ENCODE peak calls at places on chromosomes 2 and 18, in six cellular contexts. G, B, T, C, M and N are unnamed samples. For H3K36me3, the result is how much of the 10 kb centered on the place peaks cover.

GRCh38 chr2:174918886-174919526 is 86.2 kb downstream of the CHN1 start:
- DNase-seq in G (no peak), B (no peak), T (no peak), C (no peak), M (no peak), N (no peak)

GRCh38 chr2:176652300-176653182 is 383.3 kb downstream of the MTX2 start:
- DNase-seq in G (peak), B (no peak), T (peak), C (no peak), M (no peak), N (no peak)

GRCh38 chr18:816869-817268 is 4.8 kb upstream of the YES1 start:
- DNase-seq in G (no peak), B (no peak), T (no peak), C (no peak), M (no peak), N (no peak)

GRCh38 chr2:224847961-224848850 is 132.0 kb upstream of the CCDC195 start:
- DNase-seq in G (peak), B (no peak), T (no peak), C (peak), M (no peak), N (no peak)

GRCh38 chr2:157440404-157441071 is 3.4 kb downstream of the CYTIP start:
- DNase-seq in G (no peak), B (no peak), T (no peak), C (no peak), M (no peak), N (no peak)

GRCh38 chr2:234723400-234723799 is 226.5 kb upstream of the ARL4C start:
- DNase-seq in G (no peak), B (no peak), T (no peak), C (no peak), M (no peak), N (no peak)

GRCh38 chr2:234512884-234513669 is 16.2 kb upstream of the ARL4C start:
- DNase-seq in G (peak), B (no peak), T (no peak), C (no peak), M (no peak), N (no peak)

GRCh38 chr2:130241041-130241707 is 42.9 kb upstream of the TUBA3E start:
- DNase-seq in G (peak), B (no peak), T (no peak), C (no peak), M (no peak), N (no peak)

GRCh38 chr2:240832816-240833497 is 12.9 kb upstream of the KIF1A start:
- DNase-seq in G (no peak), B (peak), T (no peak), C (no peak), M (peak), N (no peak)

GRCh38 chr2:119225084-119225864 is 1.6 kb downstream of the STEAP3 start:
- DNase-seq in G (peak), B (no peak), T (no peak), C (no peak), M (no peak), N (no peak)

GRCh38 chr2:45897836-45898235 is 246.4 kb downstream of the PRKCE start:
- DNase-seq in G (no peak), B (no peak), T (no peak), C (no peak), M (no peak), N (no peak)

GRCh38 chr2:149409506-149409905 is 79.1 kb downstream of the LYPD6 start:
- DNase-seq in G (no peak), B (no peak), T (no peak), C (no peak), M (no peak), N (no peak)

GRCh38 chr18:30489890-30490643 is 552.5 kb downstream of the DSC3 start:
- DNase-seq in G (no peak), B (no peak), T (no peak), C (no peak), M (no peak), N (no peak)

GRCh38 chr2:20567159-20567925 is 83.6 kb downstream of the HS1BP3 start:
- DNase-seq in G (no peak), B (no peak), T (no peak), C (no peak), M (no peak), N (no peak)

GRCh38 chr2:207937818-207938217 is 87.5 kb downstream of the PLEKHM3 start:
- DNase-seq in G (peak), B (no peak), T (no peak), C (no peak), M (no peak), N (no peak)

GRCh38 chr2:52192656-52193055 is 1160.7 kb upstream of the NRXN1 start:
- DNase-seq in G (no peak), B (no peak), T (no peak), C (no peak), M (no peak), N (no peak)

GRCh38 chr2:187951470-187952218 is 340.0 kb upstream of the GULP1 start:
- DNase-seq in G (no peak), B (peak), T (no peak), C (no peak), M (no peak), N (no peak)

GRCh38 chr2:102114290-102114721 is 28.2 kb upstream of the IL1R1 start:
- DNase-seq in G (peak), B (no peak), T (no peak), C (no peak), M (no peak), N (no peak)

GRCh38 chr2:62119313-62119969 is 76.5 kb upstream of the B3GNT2 start:
- DNase-seq in G (no peak), B (no peak), T (no peak), C (no peak), M (no peak), N (no peak)

GRCh38 chr2:66082576-66082975 is 352.3 kb upstream of the MEIS1 start:
- DNase-seq in G (no peak), B (no peak), T (no peak), C (no peak), M (no peak), N (no peak)

GRCh38 chr2:191950132-191950885 is 103.4 kb upstream of the CAVIN2 start:
- DNase-seq in G (peak), B (no peak), T (no peak), C (no peak), M (no peak), N (no peak)

GRCh38 chr2:107001964-107002696 is 116.2 kb upstream of the ST6GAL2 start:
- DNase-seq in G (peak), B (no peak), T (no peak), C (no peak), M (no peak), N (no peak)

GRCh38 chr2:33153008-33153407 is 206.3 kb downstream of the LTBP1 start:
- DNase-seq in G (peak), B (no peak), T (no peak), C (no peak), M (no peak), N (no peak)

GRCh38 chr2:38076710-38077430 is 919 bp upstream of the CYP1B1 start:
- DNase-seq in G (peak), B (peak), T (peak), C (peak), M (peak), N (no peak)

GRCh38 chr2:55311444-55311870 is 42.4 kb upstream of the MTIF2 start:
- DNase-seq in G (peak), B (no peak), T (no peak), C (no peak), M (no peak), N (no peak)

GRCh38 chr2:127194447-127194846 is 25.7 kb downstream of the CYP27C1 start:
- DNase-seq in G (no peak), B (no peak), T (no peak), C (no peak), M (peak), N (no peak)

GRCh38 chr2:127157651-127158460 is 50.9 kb upstream of the BIN1 start:
- DNase-seq in G (no peak), B (no peak), T (no peak), C (no peak), M (peak), N (no peak)

GRCh38 chr2:119338282-119338681 is 28.4 kb downstream of the C2orf76 start:
- DNase-seq in G (no peak), B (no peak), T (no peak), C (no peak), M (no peak), N (no peak)

GRCh38 chr2:168639501-168639900 is 162.9 kb upstream of the NOSTRIN start:
- DNase-seq in G (peak), B (no peak), T (peak), C (peak), M (peak), N (no peak)

GRCh38 chr18:47772374-47773248 is 157.8 kb downstream of the SMAD2 start:
- DNase-seq in G (peak), B (peak), T (peak), C (peak), M (no peak), N (no peak)

GRCh38 chr2:95344208-95344570 is 47.0 kb downstream of the KCNIP3 start:
- DNase-seq in G (no peak), B (no peak), T (no peak), C (no peak), M (peak), N (no peak)

GRCh38 chr2:207334631-207335371 is 169.1 kb upstream of the KLF7 start:
- DNase-seq in G (peak), B (no peak), T (peak), C (peak), M (peak), N (no peak)

GRCh38 chr2:235641333-235641732 is 147.5 kb downstream of the AGAP1 start:
- DNase-seq in G (peak), B (no peak), T (peak), C (no peak), M (no peak), N (no peak)

DNA sequence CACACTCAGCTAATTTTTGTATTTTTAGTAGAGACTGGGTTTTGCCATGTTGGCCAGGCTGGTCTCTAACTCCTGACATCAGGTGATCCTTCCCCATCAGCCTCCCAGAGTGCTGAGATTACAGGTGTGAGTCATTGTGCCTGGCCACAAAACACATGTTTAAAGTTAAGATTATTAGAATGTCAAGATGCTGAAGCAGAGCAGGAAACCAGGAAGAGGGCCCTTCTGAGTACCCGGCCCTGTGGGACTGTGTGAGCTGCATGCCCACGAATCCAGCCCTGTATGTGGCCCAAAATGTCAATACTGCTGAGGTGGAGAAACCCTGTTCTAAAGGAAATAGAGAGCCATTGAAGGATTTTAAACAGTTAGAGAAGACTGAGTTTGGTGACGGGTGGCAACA is 31.0 kb upstream of the REV1 start:
- DNase-seq in G (no peak), B (no peak), T (no peak), C (no peak), M (no peak), N (no peak)
- H3K4me3 ChIP-seq in G (no peak), B (no peak), T (no peak), C (no peak), M (no peak), N (no peak)

GRCh38 chr2:84970956-84971798 is at the start of gene KCMF1:
- DNase-seq in G (peak), B (peak), T (peak), C (peak), M (peak), N (no peak)
- TF ChIP-seq POLR2A in G (peak), B (no peak), T (no peak), C (no peak), M (no peak), N (peak)

DNA sequence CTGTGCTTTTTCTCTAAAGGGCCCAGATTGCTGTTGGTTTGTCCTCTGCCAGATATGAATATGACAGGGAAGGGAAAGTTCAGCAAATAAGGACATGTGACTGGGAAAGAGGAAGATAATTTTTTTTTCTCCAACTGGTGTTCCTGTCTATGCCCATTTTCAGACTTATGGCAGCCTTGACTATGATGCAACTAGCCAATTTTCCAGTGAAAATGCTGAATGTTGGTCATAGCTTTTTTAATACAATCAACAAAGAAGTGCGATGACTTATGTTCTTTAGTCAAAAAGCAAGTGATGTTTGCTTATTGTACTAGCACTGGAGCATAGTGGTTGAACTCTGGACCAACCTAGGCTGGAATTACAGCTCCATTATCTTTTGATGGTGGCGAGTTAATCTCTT is 7.7 kb downstream of the MDH1 start:
- DNase-seq in G (no peak), B (no peak), T (no peak), C (no peak), M (no peak), N (no peak)
- H3K36me3 ChIP-seq in G (under half), B (under half), T (under half), C (half or more), M (under half), N (under half)

GRCh38 chr18:48933578-48934399 is 17.0 kb downstream of the SMAD7 start:
- DNase-seq in G (no peak), B (peak), T (no peak), C (no peak), M (no peak), N (no peak)
- H3K4me3 ChIP-seq in G (no peak), B (no peak), T (no peak), C (no peak), M (peak), N (no peak)

DNA sequence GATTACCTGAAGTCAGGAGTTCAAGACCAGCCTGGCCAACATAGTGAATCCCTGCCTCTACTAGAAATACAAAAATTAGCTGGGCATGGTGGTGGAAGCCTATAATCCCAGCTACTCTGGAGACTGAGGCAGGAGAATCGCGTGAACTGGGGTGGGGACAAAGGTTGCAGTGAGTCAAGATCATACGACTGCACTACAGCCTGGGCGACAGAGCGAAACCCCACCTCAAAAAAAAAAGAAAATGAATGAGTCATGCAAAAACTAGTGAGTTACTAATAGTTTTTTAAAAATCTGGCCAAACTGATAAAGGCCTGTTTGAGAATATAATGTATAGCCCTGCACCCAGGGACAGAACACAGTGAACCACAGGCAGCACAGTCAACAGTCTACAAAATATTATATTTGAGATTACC is 17.5 kb downstream of the AFG3L2 start:
- DNase-seq in G (peak), B (no peak), T (no peak), C (no peak), M (no peak), N (no peak)
- TF ChIP-seq POLR2A in G (no peak), B (no peak), T (no peak), C (no peak), M (no peak), N (no peak)

GRCh38 chr18:12253517-12254136 is 534 bp upstream of the CIDEA start:
- DNase-seq in G (no peak), B (peak), T (peak), C (no peak), M (no peak), N (no peak)

GRCh38 chr18:12253027-12253426 is 1.1 kb upstream of the CIDEA start:
- DNase-seq in G (no peak), B (peak), T (no peak), C (no peak), M (no peak), N (no peak)

GRCh38 chr18:12254820-12255511 is 805 bp downstream of the CIDEA start:
- DNase-seq in G (no peak), B (peak), T (no peak), C (no peak), M (no peak), N (no peak)

GRCh38 chr18:12255626-12256026 is 1.5 kb downstream of the CIDEA start:
- DNase-seq in G (peak), B (no peak), T (no peak), C (no peak), M (no peak), N (no peak)

DNA sequence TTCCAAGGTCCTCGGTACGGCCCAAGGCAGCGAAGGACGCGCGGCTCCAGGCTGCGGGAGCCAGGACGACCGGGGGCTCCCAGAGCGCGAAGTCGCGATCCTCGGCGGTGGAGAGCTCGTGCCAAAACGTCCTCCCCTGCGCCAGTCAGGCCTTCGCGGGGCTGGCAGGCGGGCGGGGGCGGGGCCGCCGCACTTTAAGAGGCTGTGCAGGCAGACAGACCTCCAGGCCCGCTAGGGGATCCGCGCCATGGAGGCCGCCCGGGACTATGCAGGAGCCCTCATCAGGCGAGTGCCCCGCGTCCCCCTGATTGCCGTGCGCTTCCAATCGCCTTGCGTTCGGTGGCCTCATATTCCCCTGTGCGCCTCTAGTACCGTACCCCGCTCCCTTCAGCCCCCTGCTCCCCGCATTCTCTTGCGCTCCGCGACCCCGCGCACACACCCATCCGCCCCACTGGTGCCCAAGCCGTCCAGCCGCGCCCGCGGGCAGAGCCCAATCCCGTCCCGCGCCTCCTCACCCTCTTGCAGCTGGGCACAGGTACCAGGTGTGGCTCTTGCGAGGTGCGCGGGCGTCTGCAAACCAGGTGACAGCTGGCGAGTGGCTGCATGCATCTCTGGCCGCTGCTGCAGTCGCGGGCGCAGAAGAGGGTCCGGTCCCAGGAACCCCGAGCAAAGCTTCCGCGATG is at the start of gene CIDEA:
- DNase-seq in G (no peak), B (peak), T (no peak), C (no peak), M (no peak), N (no peak)
- H3K36me3 ChIP-seq in G (under half), B (under half), T (under half), C (under half), M (under half), N (under half)

DNA sequence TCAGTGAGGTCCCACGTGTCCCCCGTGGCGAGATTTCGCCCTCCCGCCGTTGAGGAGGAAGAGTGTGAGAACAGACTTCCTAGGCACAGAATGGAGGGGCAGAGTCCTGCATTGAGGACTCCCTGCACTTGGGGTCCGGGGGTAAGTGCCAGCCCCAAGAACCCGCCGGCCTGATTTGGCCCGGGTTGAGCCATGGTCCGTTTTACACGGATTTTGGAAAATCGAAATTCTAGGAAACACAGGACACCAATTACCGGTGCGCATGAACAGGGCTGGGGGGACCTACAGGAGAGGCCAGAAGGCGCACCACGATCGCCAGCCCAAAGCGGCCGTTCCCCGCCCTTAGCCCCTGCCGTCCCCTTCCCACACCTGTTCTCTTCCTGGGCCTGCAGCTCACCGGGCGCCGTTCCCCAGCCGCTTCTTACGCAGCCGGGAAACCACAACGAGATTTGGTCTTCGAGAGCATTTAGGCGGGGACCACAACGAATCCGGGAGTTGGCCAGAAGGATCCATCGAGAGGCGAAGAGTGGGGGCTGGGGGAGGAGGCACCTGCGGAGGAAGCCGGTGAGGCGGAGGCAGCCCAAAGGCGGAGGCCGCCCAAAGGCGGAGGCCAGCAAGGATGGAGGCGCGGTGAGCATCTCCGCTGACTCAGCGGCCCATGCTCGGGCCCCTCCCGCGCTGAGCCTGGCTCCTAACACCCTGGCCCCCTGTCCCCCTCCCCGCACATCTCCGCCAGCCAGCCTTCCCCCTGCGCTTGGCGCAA is 464 bp upstream of the TLX2 start:
- DNase-seq in G (no peak), B (peak), T (no peak), C (no peak), M (peak), N (no peak)
- H3K4me3 ChIP-seq in G (no peak), B (no peak), T (peak), C (no peak), M (peak), N (no peak)

GRCh38 chr2:188973650-188974049 is 523 bp upstream of the COL3A1 start:
- DNase-seq in G (no peak), B (no peak), T (no peak), C (no peak), M (no peak), N (no peak)

GRCh38 chr2:188976545-188977268 is 2.5 kb downstream of the COL3A1 start:
- DNase-seq in G (peak), B (no peak), T (no peak), C (no peak), M (no peak), N (no peak)

GRCh38 chr2:188975497-188976102 is 1.4 kb downstream of the COL3A1 start:
- DNase-seq in G (peak), B (no peak), T (peak), C (peak), M (peak), N (no peak)

GRCh38 chr2:188971316-188971930 is 2.8 kb upstream of the COL3A1 start:
- DNase-seq in G (no peak), B (no peak), T (no peak), C (no peak), M (no peak), N (no peak)

GRCh38 chr2:188974184-188974583 is at the start of gene COL3A1:
- DNase-seq in G (peak), B (no peak), T (peak), C (peak), M (peak), N (no peak)
- TF ChIP-seq POLR2A in G (peak), B (no peak), T (no peak), C (peak), M (peak), N (peak)

DNA sequence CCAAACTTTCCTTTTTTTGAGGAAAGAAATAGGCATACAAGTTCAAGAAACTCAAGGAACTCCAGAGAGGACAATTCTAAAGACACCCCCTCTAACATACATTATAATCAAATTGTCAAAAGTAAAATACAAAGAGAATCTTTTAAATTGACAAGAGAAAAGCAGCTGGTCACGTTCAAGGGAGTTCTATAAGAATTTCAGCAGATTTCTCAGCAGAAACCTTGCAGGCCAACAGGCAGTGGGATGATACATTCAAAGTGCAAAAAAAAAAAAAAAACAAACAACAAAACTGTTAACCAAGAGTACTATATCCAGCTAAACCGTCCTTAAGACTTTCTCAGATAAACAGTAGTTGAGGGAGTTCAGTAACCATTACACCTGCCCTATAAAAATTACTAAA is 33.9 kb downstream of the CCDC138 start:
- DNase-seq in G (no peak), B (no peak), T (no peak), C (no peak), M (no peak), N (no peak)
- H3K36me3 ChIP-seq in G (under half), B (under half), T (under half), C (under half), M (under half), N (under half)